ENCODE peak calls at places on chromosomes 5 and 9, in seven cellular contexts. E, F, O, V, D, T and W are unnamed samples.

GRCh38 chr9:14366071-14366470 is 52.1 kb upstream of the NFIB start:
- DNase-seq in T (no peak), E (no peak), V (no peak), D (peak; percentile 63), F (no peak), O (no peak), W (no peak)

GRCh38 chr5:134240421-134240962 is 14.6 kb upstream of the PPP2CA start:
- DNase-seq in D (no peak), F (peak; percentile 48), T (no peak), V (no peak), E (no peak), O (no peak), W (no peak)

GRCh38 chr9:116368680-116369079 is 215.1 kb downstream of the PAPPA start:
- DNase-seq in O (no peak), T (no peak), E (no peak), D (no peak), V (no peak), F (no peak), W (no peak)

GRCh38 chr5:179211631-179212030 is 133.6 kb downstream of the ADAMTS2 start:
- DNase-seq in E (no peak), V (peak; percentile 5), O (no peak), F (no peak), T (no peak), D (no peak), W (no peak)

GRCh38 chr9:86818636-86819035 is 128.7 kb downstream of the GAS1 start:
- DNase-seq in D (no peak), T (no peak), O (no peak), F (no peak), E (no peak), V (no peak), W (no peak)

GRCh38 chr5:172868924-172869565 is 35.0 kb downstream of the ERGIC1 start:
- DNase-seq in E (peak; percentile 81), F (peak; percentile 88), T (no peak), V (no peak), O (peak; percentile 72), D (peak; percentile 95), W (peak; percentile 26)

GRCh38 chr9:111831371-111832108 is 36.8 kb upstream of the SHOC1 start:
- DNase-seq in F (no peak), E (no peak), T (no peak), D (no peak), O (no peak), V (no peak), W (no peak)

GRCh38 chr5:38468978-38469706 is 87.3 kb downstream of the LIFR start:
- DNase-seq in D (peak; percentile 92), E (peak; percentile 85), T (no peak), O (no peak), F (no peak), V (no peak), W (no peak)

GRCh38 chr5:135833961-135834638 is 363 bp upstream of the SLC25A48 start:
- DNase-seq in V (no peak), O (no peak), T (no peak), E (no peak), F (peak; percentile 23), D (no peak), W (no peak)

GRCh38 chr9:68509689-68510088 is 31.0 kb downstream of the TMEM252 start:
- DNase-seq in D (no peak), O (no peak), E (no peak), T (no peak), V (no peak), F (no peak), W (no peak)

GRCh38 chr5:173790177-173790719 is 97.9 kb upstream of the CPEB4 start:
- DNase-seq in E (no peak), T (no peak), O (peak; percentile 22), F (no peak), D (no peak), V (no peak), W (no peak)

GRCh38 chr5:168746893-168747640 is 167.9 kb upstream of the PANK3 start:
- DNase-seq in T (no peak), F (no peak), E (no peak), D (no peak), O (no peak), V (no peak), W (no peak)

GRCh38 chr5:16296946-16297345 is 117.4 kb upstream of the MARCHF11 start:
- DNase-seq in D (no peak), O (no peak), T (no peak), F (no peak), E (no peak), V (no peak), W (no peak)

GRCh38 chr9:35842795-35843194 is 13.8 kb downstream of the TMEM8B start:
- DNase-seq in E (no peak), F (no peak), O (no peak), D (no peak), V (no peak), T (peak; percentile 79), W (peak; percentile 18)

GRCh38 chr5:123450641-123451421 is 27.6 kb upstream of the CEP120 start:
- DNase-seq in T (no peak), O (no peak), F (no peak), D (no peak), V (no peak), E (no peak), W (no peak)

GRCh38 chr9:120637919-120638318 is 58.0 kb upstream of the CDK5RAP2 start:
- DNase-seq in O (no peak), D (no peak), F (no peak), V (no peak), T (no peak), E (no peak), W (no peak)

GRCh38 chr5:96750110-96750822 is 57.5 kb downstream of the ERAP1 start:
- DNase-seq in D (no peak), F (no peak), O (no peak), E (no peak), T (no peak), V (no peak), W (no peak)

GRCh38 chr5:84709075-84709474 is 324.4 kb upstream of the EDIL3 start:
- DNase-seq in D (no peak), T (no peak), O (no peak), E (no peak), F (no peak), V (no peak), W (no peak)

GRCh38 chr9:114321759-114322158 is 1.1 kb upstream of the ORM1 start:
- DNase-seq in E (no peak), T (no peak), D (peak; percentile 3), V (no peak), O (no peak), F (no peak), W (no peak)

GRCh38 chr5:142748568-142749249 is 21.5 kb upstream of the ARHGAP26 start:
- DNase-seq in T (peak; percentile 37), D (no peak), F (peak; percentile 54), V (peak; percentile 47), O (peak; percentile 64), E (peak; percentile 29), W (peak; percentile 74)

DNA sequence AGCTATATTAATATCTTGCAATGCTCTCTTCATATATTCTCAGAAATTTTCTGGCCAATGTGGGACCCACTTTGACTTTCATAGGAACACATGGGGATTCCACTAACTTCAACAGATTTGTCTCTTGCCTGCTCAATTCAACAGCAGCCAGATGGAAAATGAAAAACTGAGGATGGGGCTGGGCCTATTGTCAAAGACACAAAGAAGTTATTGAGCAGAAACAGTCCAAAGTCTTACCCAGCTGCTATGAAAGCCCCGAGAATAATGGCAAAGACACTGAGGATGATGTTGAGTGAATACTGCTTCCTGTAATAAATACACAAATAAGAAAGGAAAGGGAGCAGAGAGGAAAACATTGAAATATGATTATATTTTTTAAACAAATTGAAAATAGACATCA is 32.6 kb downstream of the SLC35D2 start:
- DNase-seq in O (no peak), F (no peak), D (no peak), T (no peak), E (no peak), V (no peak), W (no peak)
- TF ChIP-seq CTCF in O (no peak), F (no peak), D (no peak), T (no peak), E (no peak), V (no peak), W (no peak)

GRCh38 chr9:84667571-84668203 is 1.8 kb upstream of the NTRK2 start:
- DNase-seq in O (no peak), T (peak; percentile 19), V (peak; percentile 31), F (no peak), D (no peak), E (peak; percentile 21), W (peak; percentile 5)
- TF ChIP-seq CTCF in O (no peak), T (peak; percentile 22), V (peak; percentile 72), F (peak; percentile 39), D (peak; percentile 22), E (peak; percentile 47), W (no peak)

DNA sequence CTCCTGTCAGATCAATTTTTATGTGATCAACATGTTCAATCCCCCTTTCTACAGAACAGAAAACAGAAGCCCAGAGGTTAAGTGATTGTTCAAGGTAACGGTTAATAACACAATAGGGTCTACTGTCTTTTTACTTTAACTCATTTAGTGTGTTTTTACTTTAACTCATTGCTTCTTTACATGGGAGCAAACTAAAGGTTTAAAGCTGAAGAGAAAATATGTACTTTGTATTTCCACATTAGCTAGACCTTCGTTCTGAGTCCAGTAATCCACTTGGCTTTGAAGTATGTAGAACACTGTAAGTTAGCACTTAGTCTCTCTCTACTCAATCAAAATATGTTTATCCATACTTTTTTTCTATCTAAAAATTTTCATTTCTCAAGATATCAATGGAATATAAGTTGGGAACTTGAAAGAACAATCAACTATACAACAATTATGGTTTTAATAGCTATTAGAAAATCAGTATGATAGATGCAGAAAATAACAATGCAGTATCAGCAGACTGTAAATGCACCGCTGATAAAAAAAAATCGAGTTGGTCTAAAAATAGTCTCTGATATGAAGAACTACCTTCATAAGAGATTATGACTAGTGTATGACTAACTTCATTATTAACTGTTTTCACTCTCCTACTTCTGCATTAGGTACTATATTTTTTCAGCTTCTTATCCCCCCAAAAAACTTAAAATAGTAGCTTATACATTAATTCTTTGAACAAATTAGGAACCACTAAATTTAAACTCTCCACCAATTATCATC is 20.6 kb downstream of the PGGT1B start:
- DNase-seq in F (peak; percentile 27), V (no peak), E (no peak), O (no peak), T (no peak), D (no peak), W (no peak)
- TF ChIP-seq CTCF in F (no peak), V (no peak), E (no peak), O (no peak), T (no peak), D (no peak), W (no peak)

DNA sequence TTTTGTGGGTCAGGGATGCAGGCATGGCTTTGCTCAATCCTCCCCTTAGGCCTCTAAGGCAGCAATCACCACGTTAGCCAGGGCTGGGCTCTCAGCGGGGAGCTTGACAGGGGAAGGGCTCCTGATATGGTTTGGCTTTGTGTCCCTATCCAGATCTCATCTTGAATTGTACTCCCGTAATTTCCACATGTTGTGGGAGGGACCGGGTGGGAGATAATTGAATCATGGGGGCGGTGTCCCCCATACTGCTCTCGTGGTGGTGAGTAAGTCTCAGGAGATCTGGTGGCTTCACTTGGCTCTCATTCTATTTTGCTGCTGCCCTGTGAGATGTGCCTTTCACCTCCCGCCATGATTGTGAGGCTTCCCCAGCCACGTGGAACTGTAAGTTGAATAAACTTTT is 11.5 kb upstream of the IRX4 start:
- DNase-seq in V (no peak), T (no peak), E (no peak), O (no peak), F (no peak), D (no peak), W (no peak)
- TF ChIP-seq CTCF in V (no peak), T (no peak), E (no peak), O (no peak), F (no peak), D (no peak), W (no peak)